ENCODE peak calls at places on chromosomes 7 and 10, in four cellular contexts. One of them, this sample, is unnamed.
A peak's percentile ranks its signal among the peaks of the same experiment; 100 is the strongest.

GRCh38 chr7:112362796-112363195 is 87.5 kb upstream of the IFRD1 start:
- DNase-seq in fibroblast of villous mesenchyme: no peak
- DNase-seq in ovary: no peak
- DNase-seq in mucosa of descending colon: no peak
- DNase-seq in this sample: no peak

GRCh38 chr10:70666960-70667798 is 5.1 kb upstream of the ADAMTS14 start:
- DNase-seq in fibroblast of villous mesenchyme: peak; percentile 13
- DNase-seq in ovary: no peak
- DNase-seq in mucosa of descending colon: no peak
- DNase-seq in this sample: no peak

GRCh38 chr7:63205136-63205535 is 793.5 kb upstream of the ZNF722 start:
- DNase-seq in mucosa of descending colon: no peak
- DNase-seq in fibroblast of villous mesenchyme: no peak
- DNase-seq in ovary: no peak
- DNase-seq in this sample: no peak

GRCh38 chr10:88116491-88116890 is 253.1 kb downstream of the PTEN start:
- DNase-seq in ovary: no peak
- DNase-seq in fibroblast of villous mesenchyme: no peak
- DNase-seq in mucosa of descending colon: no peak
- DNase-seq in this sample: no peak

GRCh38 chr10:109945473-109946177 is 22.3 kb upstream of the XPNPEP1 start:
- DNase-seq in mucosa of descending colon: no peak
- DNase-seq in fibroblast of villous mesenchyme: no peak
- DNase-seq in ovary: no peak
- DNase-seq in this sample: no peak

GRCh38 chr7:150931199-150931869 is 46.8 kb downstream of the KCNH2 start:
- DNase-seq in mucosa of descending colon: no peak
- DNase-seq in fibroblast of villous mesenchyme: no peak
- DNase-seq in ovary: no peak
- DNase-seq in this sample: no peak

GRCh38 chr10:75493464-75493863 is 62.0 kb downstream of the LRMDA start:
- DNase-seq in ovary: no peak
- DNase-seq in fibroblast of villous mesenchyme: no peak
- DNase-seq in mucosa of descending colon: no peak
- DNase-seq in this sample: no peak

GRCh38 chr10:79937661-79938226 is 11.2 kb downstream of the SFTPD start:
- DNase-seq in fibroblast of villous mesenchyme: no peak
- DNase-seq in ovary: no peak
- DNase-seq in mucosa of descending colon: no peak
- DNase-seq in this sample: no peak

GRCh38 chr7:45863715-45864114 is 9.2 kb downstream of the CCDC201 start:
- DNase-seq in ovary: no peak
- DNase-seq in mucosa of descending colon: no peak
- DNase-seq in fibroblast of villous mesenchyme: no peak
- DNase-seq in this sample: no peak

GRCh38 chr10:10989669-10990068 is 28.0 kb upstream of the CELF2 start:
- DNase-seq in ovary: no peak
- DNase-seq in mucosa of descending colon: no peak
- DNase-seq in fibroblast of villous mesenchyme: no peak
- DNase-seq in this sample: no peak

GRCh38 chr10:130807096-130807495 is 504.4 kb downstream of the TCERG1L start:
- DNase-seq in fibroblast of villous mesenchyme: no peak
- DNase-seq in ovary: no peak
- DNase-seq in mucosa of descending colon: no peak
- DNase-seq in this sample: no peak

GRCh38 chr7:134695321-134695860 is 48.7 kb downstream of the BPGM start:
- DNase-seq in ovary: peak; percentile 59
- DNase-seq in fibroblast of villous mesenchyme: peak; percentile 61
- DNase-seq in mucosa of descending colon: no peak
- DNase-seq in this sample: no peak

GRCh38 chr10:27752673-27753237 is 7.1 kb upstream of the MKX start:
- DNase-seq in ovary: no peak
- DNase-seq in mucosa of descending colon: no peak
- DNase-seq in fibroblast of villous mesenchyme: no peak
- DNase-seq in this sample: no peak

GRCh38 chr7:54109501-54109900 is 432.7 kb upstream of the VSTM2A start:
- DNase-seq in ovary: no peak
- DNase-seq in fibroblast of villous mesenchyme: no peak
- DNase-seq in mucosa of descending colon: no peak
- DNase-seq in this sample: no peak

DNA sequence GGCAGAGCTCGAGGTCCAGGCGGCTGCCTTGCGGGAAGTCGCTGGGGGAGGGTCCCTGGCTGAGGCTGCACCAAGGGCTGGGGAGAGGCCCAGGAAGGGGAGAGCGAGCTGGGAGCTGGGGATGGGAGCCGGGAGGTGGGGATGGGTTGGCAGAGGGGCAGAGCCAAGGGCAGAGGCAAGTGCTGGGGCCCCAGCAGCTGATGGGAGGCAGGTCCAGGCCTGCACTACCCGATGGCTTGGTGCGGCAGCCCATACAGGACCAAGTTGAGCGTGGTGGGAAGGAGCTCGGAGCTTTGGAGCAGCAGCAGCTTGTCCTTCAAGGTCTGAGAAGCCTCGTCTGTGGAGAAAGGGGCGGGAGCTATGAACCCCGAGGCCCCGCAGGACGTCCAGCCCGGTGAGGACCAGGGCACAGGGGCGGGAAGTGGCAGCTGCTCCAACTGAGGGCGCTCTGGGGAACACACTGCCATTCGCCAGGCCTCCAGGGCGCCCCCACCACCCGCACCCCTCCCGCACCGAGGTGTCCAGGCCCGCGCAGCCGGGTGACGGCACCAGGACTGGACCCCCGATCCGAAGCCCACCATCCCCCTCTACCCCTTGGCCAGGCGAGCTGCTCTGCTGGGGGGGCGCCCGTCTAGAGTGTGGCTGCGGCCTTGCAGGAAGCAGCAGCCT is 22.8 kb upstream of the NKX6-2 start:
- DNase-seq in ovary: no peak
- DNase-seq in fibroblast of villous mesenchyme: no peak
- DNase-seq in mucosa of descending colon: peak; percentile 14
- DNase-seq in this sample: peak; percentile 63
- H3K4me3 ChIP-seq in ovary: no peak overlapping the region
- H3K4me3 ChIP-seq in fibroblast of villous mesenchyme: no peak overlapping the region
- H3K4me3 ChIP-seq in mucosa of descending colon: no peak overlapping the region
- H3K4me3 ChIP-seq in this sample: no peak overlapping the region

GRCh38 chr10:30027057-30028005 is 32.1 kb downstream of the JCAD start:
- DNase-seq in mucosa of descending colon: peak; percentile 71
- DNase-seq in ovary: peak; percentile 45
- DNase-seq in fibroblast of villous mesenchyme: no peak
- DNase-seq in this sample: peak; percentile 68
- H3K4me3 ChIP-seq in mucosa of descending colon: no peak overlapping the region
- H3K4me3 ChIP-seq in ovary: no peak overlapping the region
- H3K4me3 ChIP-seq in fibroblast of villous mesenchyme: no peak overlapping the region
- H3K4me3 ChIP-seq in this sample: no peak overlapping the region

GRCh38 chr10:624605-625334 is 64.7 kb downstream of the DIP2C start:
- DNase-seq in mucosa of descending colon: peak; percentile 45
- DNase-seq in ovary: peak; percentile 77
- DNase-seq in fibroblast of villous mesenchyme: peak; percentile 92
- DNase-seq in this sample: peak; percentile 70
- H3K4me3 ChIP-seq in mucosa of descending colon: no peak overlapping the region
- H3K4me3 ChIP-seq in ovary: no peak overlapping the region
- H3K4me3 ChIP-seq in fibroblast of villous mesenchyme: no peak overlapping the region
- H3K4me3 ChIP-seq in this sample: no peak overlapping the region

GRCh38 chr7:22219036-22219435 is 137.9 kb downstream of the RAPGEF5 start:
- DNase-seq in mucosa of descending colon: no peak
- DNase-seq in fibroblast of villous mesenchyme: no peak
- DNase-seq in ovary: no peak
- DNase-seq in this sample: no peak

GRCh38 chr7:22220947-22221346 is 136.0 kb downstream of the RAPGEF5 start:
- DNase-seq in mucosa of descending colon: no peak
- DNase-seq in fibroblast of villous mesenchyme: no peak
- DNase-seq in ovary: no peak
- DNase-seq in this sample: no peak

GRCh38 chr7:22216309-22216708 is 140.6 kb downstream of the RAPGEF5 start:
- DNase-seq in fibroblast of villous mesenchyme: no peak
- DNase-seq in mucosa of descending colon: no peak
- DNase-seq in ovary: no peak
- DNase-seq in this sample: no peak

GRCh38 chr7:22216832-22217475 is 140.0 kb downstream of the RAPGEF5 start:
- DNase-seq in ovary: no peak
- DNase-seq in mucosa of descending colon: no peak
- DNase-seq in fibroblast of villous mesenchyme: no peak
- DNase-seq in this sample: no peak

DNA sequence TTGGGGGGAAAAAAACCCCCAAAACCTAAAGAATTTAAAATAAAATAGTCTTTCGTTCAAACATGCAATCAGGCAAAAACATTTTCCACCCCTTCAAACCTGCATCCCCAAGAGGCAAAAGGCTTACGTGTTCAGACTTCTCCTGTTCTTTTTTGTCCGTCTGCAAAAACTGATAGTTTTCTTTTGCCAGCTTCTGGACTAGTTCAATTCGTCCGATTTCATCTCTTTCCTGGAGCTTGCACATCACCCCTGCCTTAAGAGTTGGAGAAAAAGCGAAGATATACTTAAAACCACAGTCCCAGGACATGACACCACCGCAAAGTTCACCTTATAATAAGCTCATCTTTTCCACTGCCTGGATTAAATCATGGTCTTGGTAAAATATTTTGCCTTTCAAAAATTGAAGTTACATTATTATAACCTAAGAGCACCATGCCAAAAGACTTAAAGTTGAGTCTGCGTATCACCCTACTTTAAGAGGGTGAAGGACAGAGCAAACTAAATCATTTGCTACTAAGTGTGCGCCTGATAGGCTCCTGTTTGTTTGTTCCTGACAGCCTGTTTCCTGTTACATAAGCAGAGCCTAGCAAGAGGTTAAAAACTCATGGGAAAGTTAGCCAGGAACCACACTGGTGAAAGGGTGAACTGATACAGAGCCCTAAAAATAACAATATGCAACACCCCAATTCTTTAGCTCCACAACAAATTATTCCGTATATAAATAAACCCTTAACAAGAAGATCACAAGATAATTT is 137.0 kb downstream of the RAPGEF5 start:
- DNase-seq in fibroblast of villous mesenchyme: peak; percentile 3
- DNase-seq in ovary: no peak
- DNase-seq in mucosa of descending colon: no peak
- DNase-seq in this sample: no peak
- H3K4me3 ChIP-seq in fibroblast of villous mesenchyme: no peak overlapping the region
- H3K4me3 ChIP-seq in ovary: peak overlapping the region; percentile 14
- H3K4me3 ChIP-seq in mucosa of descending colon: no peak overlapping the region
- H3K4me3 ChIP-seq in this sample: peak overlapping the region; percentile 93

DNA sequence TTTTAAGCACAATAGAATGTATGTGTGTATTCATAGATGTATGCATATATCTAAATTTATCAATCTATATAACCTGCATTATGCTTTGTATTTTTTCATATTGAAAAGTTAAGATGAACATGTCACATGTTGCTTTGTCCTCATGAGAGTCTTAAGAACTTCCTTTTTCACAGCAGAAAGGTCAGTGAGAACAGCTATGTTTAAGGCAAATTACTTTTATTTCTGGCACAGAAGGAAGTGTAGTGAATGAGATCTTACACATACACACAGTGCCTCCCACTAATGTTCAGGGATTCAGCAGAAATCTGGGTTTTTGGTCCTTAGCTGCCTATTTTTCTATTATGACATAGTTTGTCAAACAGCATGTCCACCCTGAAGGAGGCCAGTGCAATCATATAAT is 134.8 kb downstream of the TMEM26 start:
- DNase-seq in mucosa of descending colon: no peak
- DNase-seq in fibroblast of villous mesenchyme: no peak
- DNase-seq in ovary: no peak
- DNase-seq in this sample: no peak
- H3K4me3 ChIP-seq in mucosa of descending colon: no peak overlapping the region
- H3K4me3 ChIP-seq in fibroblast of villous mesenchyme: no peak overlapping the region
- H3K4me3 ChIP-seq in ovary: no peak overlapping the region
- H3K4me3 ChIP-seq in this sample: no peak overlapping the region